ENCODE peak calls at places on chromosomes 11 and 22, in six cellular contexts. One of them, this sample, is unnamed.

GRCh38 chr11:76453248-76453647 is 8.4 kb downstream of the EMSY start:
- DNase-seq in pancreas: no peak
- DNase-seq in AG04450: no peak
- DNase-seq in uterus: no peak
- DNase-seq in lower leg skin: no peak
- DNase-seq in sigmoid colon: no peak
- DNase-seq in this sample: no peak

GRCh38 chr11:11178671-11179070 is 174.4 kb downstream of the CSNK2A3 start:
- DNase-seq in lower leg skin: no peak
- DNase-seq in AG04450: no peak
- DNase-seq in uterus: no peak
- DNase-seq in sigmoid colon: no peak
- DNase-seq in pancreas: no peak
- DNase-seq in this sample: no peak

GRCh38 chr11:33588056-33588455 is 112.6 kb downstream of the C11orf91 start:
- DNase-seq in sigmoid colon: no peak
- DNase-seq in uterus: no peak
- DNase-seq in lower leg skin: no peak
- DNase-seq in AG04450: no peak
- DNase-seq in pancreas: no peak
- DNase-seq in this sample: no peak

GRCh38 chr22:47293368-47294221 is 531.1 kb downstream of the TBC1D22A start:
- DNase-seq in uterus: peak; percentile 2
- DNase-seq in pancreas: no peak
- DNase-seq in lower leg skin: peak; percentile 48
- DNase-seq in sigmoid colon: no peak
- DNase-seq in AG04450: no peak
- DNase-seq in this sample: no peak

GRCh38 chr22:42613869-42614268 is 814 bp downstream of the POLDIP3 start:
- DNase-seq in sigmoid colon: no peak
- DNase-seq in lower leg skin: peak; percentile 89
- DNase-seq in AG04450: no peak
- DNase-seq in uterus: no peak
- DNase-seq in pancreas: no peak
- DNase-seq in this sample: peak; percentile 50

GRCh38 chr22:19058713-19059451 is 63.3 kb downstream of the DGCR2 start:
- DNase-seq in uterus: no peak
- DNase-seq in lower leg skin: peak; percentile 80
- DNase-seq in sigmoid colon: peak; percentile 39
- DNase-seq in AG04450: no peak
- DNase-seq in pancreas: peak; percentile 77
- DNase-seq in this sample: no peak

GRCh38 chr11:84714316-84714780 is 912.8 kb downstream of the DLG2 start:
- DNase-seq in sigmoid colon: no peak
- DNase-seq in uterus: no peak
- DNase-seq in AG04450: no peak
- DNase-seq in lower leg skin: no peak
- DNase-seq in pancreas: peak; percentile 34
- DNase-seq in this sample: peak; percentile 5

GRCh38 chr11:26931248-26931631 is 62.7 kb upstream of the FIBIN start:
- DNase-seq in lower leg skin: no peak
- DNase-seq in uterus: no peak
- DNase-seq in sigmoid colon: no peak
- DNase-seq in pancreas: no peak
- DNase-seq in AG04450: no peak
- DNase-seq in this sample: no peak

GRCh38 chr22:36586250-36586649 is 57.3 kb upstream of the EIF3D start:
- DNase-seq in pancreas: no peak
- DNase-seq in sigmoid colon: no peak
- DNase-seq in uterus: no peak
- DNase-seq in AG04450: no peak
- DNase-seq in lower leg skin: no peak
- DNase-seq in this sample: no peak

GRCh38 chr22:28282346-28282745 is 363.3 kb upstream of the PITPNB start:
- DNase-seq in lower leg skin: no peak
- DNase-seq in pancreas: no peak
- DNase-seq in AG04450: peak; percentile 27
- DNase-seq in sigmoid colon: no peak
- DNase-seq in uterus: no peak
- DNase-seq in this sample: peak; percentile 16

GRCh38 chr11:131038597-131038996 is 122.3 kb upstream of the SNX19 start:
- DNase-seq in lower leg skin: no peak
- DNase-seq in pancreas: no peak
- DNase-seq in AG04450: no peak
- DNase-seq in uterus: no peak
- DNase-seq in sigmoid colon: no peak
- DNase-seq in this sample: peak; percentile 68

GRCh38 chr11:76787911-76788596 is 4.9 kb downstream of the TSKU start:
- DNase-seq in sigmoid colon: peak; percentile 74
- DNase-seq in uterus: peak; percentile 51
- DNase-seq in AG04450: no peak
- DNase-seq in lower leg skin: peak; percentile 92
- DNase-seq in pancreas: no peak
- DNase-seq in this sample: peak; percentile 65

GRCh38 chr11:88332851-88333250 is 4.7 kb downstream of the CTSC start:
- DNase-seq in lower leg skin: no peak
- DNase-seq in AG04450: no peak
- DNase-seq in sigmoid colon: no peak
- DNase-seq in pancreas: no peak
- DNase-seq in uterus: no peak
- DNase-seq in this sample: peak; percentile 35

GRCh38 chr11:88327462-88328143 is 9.9 kb downstream of the CTSC start:
- DNase-seq in lower leg skin: no peak
- DNase-seq in pancreas: no peak
- DNase-seq in AG04450: no peak
- DNase-seq in sigmoid colon: no peak
- DNase-seq in uterus: no peak
- DNase-seq in this sample: no peak

GRCh38 chr11:88327061-88327460 is 10.5 kb downstream of the CTSC start:
- DNase-seq in lower leg skin: no peak
- DNase-seq in pancreas: no peak
- DNase-seq in uterus: no peak
- DNase-seq in sigmoid colon: no peak
- DNase-seq in AG04450: no peak
- DNase-seq in this sample: no peak

GRCh38 chr11:88329563-88330250 is 7.8 kb downstream of the CTSC start:
- DNase-seq in pancreas: no peak
- DNase-seq in sigmoid colon: no peak
- DNase-seq in uterus: no peak
- DNase-seq in AG04450: no peak
- DNase-seq in lower leg skin: no peak
- DNase-seq in this sample: no peak

GRCh38 chr11:88330826-88331428 is 6.6 kb downstream of the CTSC start:
- DNase-seq in pancreas: no peak
- DNase-seq in AG04450: no peak
- DNase-seq in uterus: no peak
- DNase-seq in sigmoid colon: no peak
- DNase-seq in lower leg skin: no peak
- DNase-seq in this sample: no peak
- H3K4me3 ChIP-seq in pancreas: no peak overlapping the region
- H3K4me3 ChIP-seq in AG04450: no peak overlapping the region
- H3K4me3 ChIP-seq in uterus: no peak overlapping the region
- H3K4me3 ChIP-seq in sigmoid colon: no peak overlapping the region
- H3K4me3 ChIP-seq in lower leg skin: no peak overlapping the region
- H3K4me3 ChIP-seq in this sample: no peak overlapping the region

DNA sequence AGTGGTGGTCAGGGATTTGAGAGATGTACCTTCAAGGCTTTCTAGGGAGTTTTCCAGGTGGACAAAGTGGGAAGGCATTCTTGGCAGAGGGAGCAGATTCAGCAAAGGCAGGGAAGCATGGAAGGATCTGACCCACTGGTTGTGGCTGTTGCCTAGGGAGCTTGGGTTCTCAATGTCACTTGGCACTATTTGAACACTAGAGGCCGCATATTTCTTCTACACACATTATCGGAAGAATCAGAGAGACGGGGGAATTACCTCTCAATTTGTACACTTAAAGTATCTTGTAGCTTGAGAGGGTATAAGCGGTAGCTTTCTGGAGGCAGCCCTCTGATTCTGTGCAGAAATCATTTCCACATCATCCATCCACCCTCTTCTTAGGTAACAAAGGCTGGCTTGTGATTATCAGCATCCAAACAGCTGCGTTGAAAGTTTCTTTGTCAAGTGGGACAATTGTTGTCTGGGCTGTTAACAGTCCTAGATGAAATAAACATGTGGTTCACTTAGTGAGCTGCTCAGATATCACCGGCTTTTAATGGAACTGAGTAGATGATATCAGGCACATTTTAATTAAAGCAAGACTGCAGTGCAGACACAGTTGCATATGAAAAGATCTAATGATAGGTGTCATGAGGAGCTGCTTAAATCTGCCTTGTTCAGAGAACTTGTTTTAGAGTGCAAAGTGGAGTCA is 2.6 kb downstream of the NELL1 start:
- DNase-seq in uterus: no peak
- DNase-seq in sigmoid colon: no peak
- DNase-seq in AG04450: no peak
- DNase-seq in pancreas: no peak
- DNase-seq in lower leg skin: no peak
- DNase-seq in this sample: peak; percentile 7
- TF ChIP-seq CTCF in uterus: no peak
- TF ChIP-seq CTCF in sigmoid colon: no peak
- TF ChIP-seq CTCF in AG04450: no peak
- TF ChIP-seq CTCF in pancreas: no peak
- TF ChIP-seq CTCF in lower leg skin: no peak
- TF ChIP-seq CTCF in this sample: peak; percentile 10

GRCh38 chr11:133953999-133954398 is 2.8 kb downstream of the IGSF9B start:
- DNase-seq in pancreas: no peak
- DNase-seq in lower leg skin: no peak
- DNase-seq in uterus: no peak
- DNase-seq in sigmoid colon: no peak
- DNase-seq in AG04450: no peak
- DNase-seq in this sample: no peak

GRCh38 chr11:133955945-133956421 is 785 bp downstream of the IGSF9B start:
- DNase-seq in lower leg skin: no peak
- DNase-seq in pancreas: peak; percentile 72
- DNase-seq in uterus: no peak
- DNase-seq in sigmoid colon: no peak
- DNase-seq in AG04450: no peak
- DNase-seq in this sample: no peak

GRCh38 chr11:133956650-133957633 is at the start of gene IGSF9B:
- DNase-seq in lower leg skin: peak; percentile 95
- DNase-seq in AG04450: no peak
- DNase-seq in sigmoid colon: peak; percentile 94
- DNase-seq in uterus: peak; percentile 79
- DNase-seq in pancreas: peak; percentile 96
- DNase-seq in this sample: peak; percentile 80

GRCh38 chr11:133953571-133953970 is 3.2 kb downstream of the IGSF9B start:
- DNase-seq in pancreas: no peak
- DNase-seq in lower leg skin: no peak
- DNase-seq in AG04450: no peak
- DNase-seq in sigmoid colon: no peak
- DNase-seq in uterus: no peak
- DNase-seq in this sample: no peak

DNA sequence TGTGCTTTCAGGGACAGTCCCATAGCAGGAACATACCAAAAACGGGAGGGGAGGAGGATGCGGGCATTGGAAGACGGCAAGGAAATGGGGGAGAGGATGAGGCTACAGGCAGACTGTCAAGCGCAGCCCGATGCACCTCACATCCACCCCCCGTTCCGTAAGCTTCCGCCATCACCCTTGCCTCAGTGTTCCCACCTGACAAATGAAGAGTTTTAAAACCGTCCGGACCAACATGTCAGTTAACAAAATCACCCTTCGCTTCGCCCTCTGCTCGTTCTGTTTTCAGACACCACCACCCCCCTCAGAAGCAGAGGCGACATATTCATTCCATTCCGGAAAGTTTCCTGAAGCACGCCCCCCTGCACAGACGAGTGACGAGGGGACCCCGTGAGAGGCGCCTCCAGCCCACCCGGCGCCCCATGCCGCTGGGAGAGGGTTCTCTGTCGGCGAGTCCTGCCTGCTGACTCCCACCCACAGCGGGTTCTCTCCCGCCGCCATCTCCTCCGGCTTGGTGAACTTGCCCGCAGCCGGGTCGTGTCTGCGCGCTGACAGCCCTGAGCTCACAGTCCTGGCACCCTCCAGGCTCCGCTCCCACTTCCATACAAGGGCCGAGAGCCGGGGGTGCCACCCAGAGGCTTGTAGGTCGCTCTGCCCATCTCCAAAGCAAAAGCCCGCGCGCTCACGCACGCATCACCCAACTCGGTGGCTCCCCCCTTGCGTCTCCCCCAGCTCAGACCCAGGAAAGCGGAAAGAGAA is 1.5 kb downstream of the IGSF9B start:
- DNase-seq in sigmoid colon: peak; percentile 96
- DNase-seq in lower leg skin: no peak
- DNase-seq in pancreas: peak; percentile 74
- DNase-seq in uterus: peak; percentile 81
- DNase-seq in AG04450: no peak
- DNase-seq in this sample: peak; percentile 22
- H3K4me3 ChIP-seq in sigmoid colon: peak overlapping the region; percentile 55
- H3K4me3 ChIP-seq in lower leg skin: no peak overlapping the region
- H3K4me3 ChIP-seq in pancreas: peak overlapping the region; percentile 52
- H3K4me3 ChIP-seq in uterus: peak overlapping the region; percentile 53
- H3K4me3 ChIP-seq in AG04450: no peak overlapping the region
- H3K4me3 ChIP-seq in this sample: no peak overlapping the region

GRCh38 chr11:34940026-34940677 is 23.7 kb downstream of the PDHX start:
- DNase-seq in sigmoid colon: no peak
- DNase-seq in AG04450: no peak
- DNase-seq in uterus: no peak
- DNase-seq in pancreas: no peak
- DNase-seq in lower leg skin: no peak
- DNase-seq in this sample: peak; percentile 58
- TF ChIP-seq CTCF in sigmoid colon: no peak
- TF ChIP-seq CTCF in AG04450: peak; percentile 17
- TF ChIP-seq CTCF in uterus: no peak
- TF ChIP-seq CTCF in pancreas: no peak
- TF ChIP-seq CTCF in lower leg skin: no peak
- TF ChIP-seq CTCF in this sample: no peak

DNA sequence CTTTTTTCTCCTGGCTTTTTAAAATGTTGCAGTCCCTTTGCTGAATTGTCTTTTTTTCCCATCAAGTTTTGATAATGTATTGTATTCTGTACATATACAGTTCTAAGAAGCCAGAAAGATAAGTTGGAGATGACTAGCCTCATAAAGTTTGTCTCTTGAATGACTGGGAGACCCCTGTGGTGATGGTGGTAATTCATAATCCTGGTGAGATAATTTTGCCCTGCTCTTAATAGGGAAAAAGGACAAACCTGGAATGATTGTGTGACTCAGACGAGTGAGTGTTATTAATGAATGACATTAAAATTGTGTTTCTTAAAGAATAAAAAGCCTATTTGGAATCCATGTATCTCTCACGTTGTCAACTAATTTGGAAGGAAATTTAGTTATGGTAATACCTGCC is 1.2 kb downstream of the HIKESHI start:
- DNase-seq in uterus: no peak
- DNase-seq in sigmoid colon: no peak
- DNase-seq in AG04450: no peak
- DNase-seq in pancreas: no peak
- DNase-seq in lower leg skin: no peak
- DNase-seq in this sample: no peak
- H3K4me3 ChIP-seq in uterus: peak overlapping the region; percentile 76
- H3K4me3 ChIP-seq in sigmoid colon: no peak overlapping the region
- H3K4me3 ChIP-seq in AG04450: peak overlapping the region; percentile 74
- H3K4me3 ChIP-seq in pancreas: peak overlapping the region; percentile 72
- H3K4me3 ChIP-seq in lower leg skin: no peak overlapping the region
- H3K4me3 ChIP-seq in this sample: peak overlapping the region; percentile 85